ENCODE peak calls at places on chromosomes 13 and 19, in ten cellular contexts. X is GM19239; S is NCI-H2081; P is GM13977; B is stimulated activated CD4-positive, alpha-beta T cell treated with anti-CD3 and anti-CD28 coated beads, TNF-alpha, amount 100 ng/mL, for 48 hours; G is OCI-M1; Q is Daoy; U is activated T-helper 2 cell treated with anti-CD3 and anti-CD28 coated beads, Interferon-gamma antibody, Interleukin-2, Interleukin-4, amounts not matched to agents 10 μg/mL and 5 μg/mL and 100 μg/mL, durations not matched to agents 14 hours and 24 hours and 36 hours; N is NCI-H2171; W is HFF-Myc. E is an unnamed sample.

GRCh38 chr13:36212789-36213188 is 1.6 kb downstream of the SOHLH2 start:
- DNase-seq in P (no peak), X (no peak), U (no peak), Q (no peak), W (no peak), S (peak), G (peak), N (no peak), B (no peak), E (no peak)

GRCh38 chr13:27821566-27821965 is 29.3 kb downstream of the GSX1 start:
- DNase-seq in U (no peak), P (no peak), N (no peak), Q (no peak), S (no peak), W (no peak), B (no peak), G (no peak), X (no peak), E (no peak)

GRCh38 chr13:51000576-51001260 is 91.1 kb downstream of the RNASEH2B start:
- DNase-seq in S (peak), U (no peak), B (no peak), G (no peak), X (no peak), Q (peak), N (peak), P (no peak), W (no peak), E (peak)

GRCh38 chr19:13597625-13598024 is 91.3 kb upstream of the CACNA1A start:
- DNase-seq in Q (peak), G (peak), U (peak), S (peak), W (peak), X (peak), B (peak), N (peak), P (peak), E (peak)

GRCh38 chr19:41589371-41589770 is 13.4 kb downstream of the CEACAM21 start:
- DNase-seq in G (no peak), S (no peak), N (no peak), U (no peak), B (no peak), W (no peak), Q (no peak), X (no peak), P (no peak), E (no peak)

GRCh38 chr13:28408235-28408848 is 86.6 kb downstream of the FLT1 start:
- DNase-seq in S (no peak), N (no peak), U (no peak), B (no peak), G (peak), X (no peak), W (no peak), P (no peak), Q (no peak), E (no peak)

GRCh38 chr13:77752512-77753069 is 55.1 kb downstream of the SLAIN1 start:
- DNase-seq in B (no peak), S (no peak), G (no peak), X (no peak), Q (no peak), N (no peak), W (no peak), U (no peak), P (no peak), E (no peak)

GRCh38 chr13:110113284-110113764 is 193.6 kb downstream of the COL4A1 start:
- DNase-seq in P (no peak), W (no peak), U (no peak), X (no peak), G (peak), N (no peak), B (no peak), S (no peak), Q (peak), E (peak)

GRCh38 chr19:5170329-5170745 is 170.3 kb downstream of the PTPRS start:
- DNase-seq in B (peak), S (no peak), Q (peak), X (no peak), U (peak), N (no peak), W (no peak), G (peak), P (no peak), E (no peak)

GRCh38 chr19:36140289-36141038 is 598 bp downstream of the CAPNS1 start:
- DNase-seq in P (peak), S (peak), U (peak), W (no peak), Q (peak), B (no peak), G (peak), N (peak), X (peak), E (peak)

GRCh38 chr19:55646889-55647731 is 902 bp upstream of the CCDC106 start:
- DNase-seq in U (no peak), N (no peak), B (no peak), G (peak), P (peak), Q (no peak), W (no peak), S (no peak), X (no peak), E (no peak)

GRCh38 chr19:2269244-2270156 is 12.5 kb downstream of the PEAK3 start:
- DNase-seq in B (peak), X (peak), N (peak), W (peak), Q (peak), U (peak), G (peak), S (peak), P (peak), E (peak)